ENCODE peak calls at places on chromosomes 6 and 20, in nine cellular contexts. One of them, this sample, is unnamed.

GRCh38 chr20:15195378-15195777 is 858.0 kb upstream of the FLRT3 start:
- DNase-seq in fibroblast of lung: peak
- DNase-seq in cardiac muscle cell: no peak
- DNase-seq in psoas muscle: no peak
- DNase-seq in tibial artery: no peak
- DNase-seq in esophagus squamous epithelium: no peak
- DNase-seq in left ventricle myocardium inferior: no peak
- DNase-seq in H1: no peak
- DNase-seq in mammary epithelial cell: peak
- DNase-seq in this sample: peak

GRCh38 chr6:11869656-11870340 is 91.2 kb upstream of the ADTRP start:
- DNase-seq in fibroblast of lung: peak
- DNase-seq in cardiac muscle cell: peak
- DNase-seq in psoas muscle: peak
- DNase-seq in tibial artery: no peak
- DNase-seq in esophagus squamous epithelium: no peak
- DNase-seq in left ventricle myocardium inferior: peak
- DNase-seq in H1: no peak
- DNase-seq in mammary epithelial cell: no peak
- DNase-seq in this sample: no peak

GRCh38 chr20:14915356-14915755 is 577.9 kb upstream of the FLRT3 start:
- DNase-seq in fibroblast of lung: no peak
- DNase-seq in cardiac muscle cell: peak
- DNase-seq in psoas muscle: peak
- DNase-seq in tibial artery: no peak
- DNase-seq in esophagus squamous epithelium: no peak
- DNase-seq in left ventricle myocardium inferior: no peak
- DNase-seq in H1: no peak
- DNase-seq in mammary epithelial cell: no peak
- DNase-seq in this sample: no peak

GRCh38 chr20:41425180-41425884 is 58.7 kb upstream of the EMILIN3 start:
- DNase-seq in fibroblast of lung: peak
- DNase-seq in cardiac muscle cell: no peak
- DNase-seq in psoas muscle: no peak
- DNase-seq in tibial artery: no peak
- DNase-seq in esophagus squamous epithelium: no peak
- DNase-seq in left ventricle myocardium inferior: no peak
- DNase-seq in H1: no peak
- DNase-seq in mammary epithelial cell: no peak
- DNase-seq in this sample: no peak

GRCh38 chr6:168001037-168001348 is 3.5 kb downstream of the KIF25 start:
- DNase-seq in fibroblast of lung: no peak
- DNase-seq in cardiac muscle cell: no peak
- DNase-seq in psoas muscle: no peak
- DNase-seq in tibial artery: no peak
- DNase-seq in esophagus squamous epithelium: no peak
- DNase-seq in left ventricle myocardium inferior: no peak
- DNase-seq in H1: no peak
- DNase-seq in mammary epithelial cell: no peak
- DNase-seq in this sample: no peak

GRCh38 chr6:88749849-88750248 is 213.6 kb downstream of the RNGTT start:
- DNase-seq in fibroblast of lung: no peak
- DNase-seq in cardiac muscle cell: no peak
- DNase-seq in psoas muscle: no peak
- DNase-seq in tibial artery: no peak
- DNase-seq in esophagus squamous epithelium: no peak
- DNase-seq in left ventricle myocardium inferior: no peak
- DNase-seq in H1: no peak
- DNase-seq in mammary epithelial cell: no peak
- DNase-seq in this sample: no peak

GRCh38 chr6:35309611-35310264 is 12.1 kb downstream of the DEF6 start:
- DNase-seq in fibroblast of lung: no peak
- DNase-seq in cardiac muscle cell: no peak
- DNase-seq in psoas muscle: no peak
- DNase-seq in tibial artery: no peak
- DNase-seq in esophagus squamous epithelium: no peak
- DNase-seq in left ventricle myocardium inferior: no peak
- DNase-seq in H1: no peak
- DNase-seq in mammary epithelial cell: no peak
- DNase-seq in this sample: no peak

GRCh38 chr6:73391735-73392134 is 2.9 kb upstream of the DDX43 start:
- DNase-seq in fibroblast of lung: no peak
- DNase-seq in cardiac muscle cell: no peak
- DNase-seq in psoas muscle: no peak
- DNase-seq in tibial artery: no peak
- DNase-seq in esophagus squamous epithelium: no peak
- DNase-seq in left ventricle myocardium inferior: no peak
- DNase-seq in H1: no peak
- DNase-seq in mammary epithelial cell: no peak
- DNase-seq in this sample: no peak

GRCh38 chr20:63351380-63351700 is 9.8 kb downstream of the CHRNA4 start:
- DNase-seq in fibroblast of lung: no peak
- DNase-seq in cardiac muscle cell: no peak
- DNase-seq in psoas muscle: no peak
- DNase-seq in tibial artery: no peak
- DNase-seq in esophagus squamous epithelium: no peak
- DNase-seq in left ventricle myocardium inferior: no peak
- DNase-seq in H1: no peak
- DNase-seq in mammary epithelial cell: no peak
- DNase-seq in this sample: no peak

GRCh38 chr6:161584051-161584450 is 310.2 kb upstream of the AGPAT4 start:
- DNase-seq in fibroblast of lung: peak
- DNase-seq in cardiac muscle cell: no peak
- DNase-seq in psoas muscle: no peak
- DNase-seq in tibial artery: no peak
- DNase-seq in esophagus squamous epithelium: no peak
- DNase-seq in left ventricle myocardium inferior: no peak
- DNase-seq in H1: no peak
- DNase-seq in mammary epithelial cell: peak
- DNase-seq in this sample: no peak

GRCh38 chr6:120960761-120961160 is 373.5 kb downstream of the TBC1D32 start:
- DNase-seq in fibroblast of lung: no peak
- DNase-seq in cardiac muscle cell: no peak
- DNase-seq in psoas muscle: no peak
- DNase-seq in tibial artery: no peak
- DNase-seq in esophagus squamous epithelium: no peak
- DNase-seq in left ventricle myocardium inferior: no peak
- DNase-seq in H1: no peak
- DNase-seq in mammary epithelial cell: no peak
- DNase-seq in this sample: no peak

GRCh38 chr20:49907405-49908257 is 7.7 kb downstream of the SPATA2 start:
- DNase-seq in fibroblast of lung: no peak
- DNase-seq in cardiac muscle cell: no peak
- DNase-seq in psoas muscle: no peak
- DNase-seq in tibial artery: no peak
- DNase-seq in esophagus squamous epithelium: no peak
- DNase-seq in left ventricle myocardium inferior: no peak
- DNase-seq in H1: no peak
- DNase-seq in mammary epithelial cell: no peak
- DNase-seq in this sample: no peak

GRCh38 chr20:59184880-59185447 is 21.3 kb downstream of the ZNF831 start:
- DNase-seq in fibroblast of lung: no peak
- DNase-seq in cardiac muscle cell: no peak
- DNase-seq in psoas muscle: no peak
- DNase-seq in tibial artery: no peak
- DNase-seq in esophagus squamous epithelium: no peak
- DNase-seq in left ventricle myocardium inferior: no peak
- DNase-seq in H1: no peak
- DNase-seq in mammary epithelial cell: no peak
- DNase-seq in this sample: no peak

GRCh38 chr6:53369876-53370515 is 21.2 kb upstream of the ELOVL5 start:
- DNase-seq in fibroblast of lung: peak
- DNase-seq in cardiac muscle cell: no peak
- DNase-seq in psoas muscle: no peak
- DNase-seq in tibial artery: no peak
- DNase-seq in esophagus squamous epithelium: no peak
- DNase-seq in left ventricle myocardium inferior: no peak
- DNase-seq in H1: no peak
- DNase-seq in mammary epithelial cell: no peak
- DNase-seq in this sample: no peak

GRCh38 chr6:136987526-136987925 is 57.2 kb downstream of the IL20RA start:
- DNase-seq in fibroblast of lung: no peak
- DNase-seq in cardiac muscle cell: no peak
- DNase-seq in psoas muscle: no peak
- DNase-seq in tibial artery: no peak
- DNase-seq in esophagus squamous epithelium: no peak
- DNase-seq in left ventricle myocardium inferior: no peak
- DNase-seq in H1: no peak
- DNase-seq in mammary epithelial cell: no peak
- DNase-seq in this sample: no peak

GRCh38 chr6:15107644-15108382 is 138.1 kb upstream of the JARID2 start:
- DNase-seq in fibroblast of lung: no peak
- DNase-seq in cardiac muscle cell: no peak
- DNase-seq in psoas muscle: no peak
- DNase-seq in tibial artery: no peak
- DNase-seq in esophagus squamous epithelium: no peak
- DNase-seq in left ventricle myocardium inferior: no peak
- DNase-seq in H1: no peak
- DNase-seq in mammary epithelial cell: no peak
- DNase-seq in this sample: no peak

GRCh38 chr6:44219815-44220784 is 3.3 kb upstream of the SLC29A1 start:
- DNase-seq in fibroblast of lung: no peak
- DNase-seq in cardiac muscle cell: no peak
- DNase-seq in psoas muscle: no peak
- DNase-seq in tibial artery: no peak
- DNase-seq in esophagus squamous epithelium: no peak
- DNase-seq in left ventricle myocardium inferior: no peak
- DNase-seq in H1: no peak
- DNase-seq in mammary epithelial cell: no peak
- DNase-seq in this sample: no peak
- H3K27ac ChIP-seq in fibroblast of lung: no peak
- H3K27ac ChIP-seq in cardiac muscle cell: peak
- H3K27ac ChIP-seq in psoas muscle: peak
- H3K27ac ChIP-seq in tibial artery: peak
- H3K27ac ChIP-seq in esophagus squamous epithelium: peak
- H3K27ac ChIP-seq in left ventricle myocardium inferior: peak
- H3K27ac ChIP-seq in H1: peak
- H3K27ac ChIP-seq in mammary epithelial cell: no peak
- H3K27ac ChIP-seq in this sample: no peak

DNA sequence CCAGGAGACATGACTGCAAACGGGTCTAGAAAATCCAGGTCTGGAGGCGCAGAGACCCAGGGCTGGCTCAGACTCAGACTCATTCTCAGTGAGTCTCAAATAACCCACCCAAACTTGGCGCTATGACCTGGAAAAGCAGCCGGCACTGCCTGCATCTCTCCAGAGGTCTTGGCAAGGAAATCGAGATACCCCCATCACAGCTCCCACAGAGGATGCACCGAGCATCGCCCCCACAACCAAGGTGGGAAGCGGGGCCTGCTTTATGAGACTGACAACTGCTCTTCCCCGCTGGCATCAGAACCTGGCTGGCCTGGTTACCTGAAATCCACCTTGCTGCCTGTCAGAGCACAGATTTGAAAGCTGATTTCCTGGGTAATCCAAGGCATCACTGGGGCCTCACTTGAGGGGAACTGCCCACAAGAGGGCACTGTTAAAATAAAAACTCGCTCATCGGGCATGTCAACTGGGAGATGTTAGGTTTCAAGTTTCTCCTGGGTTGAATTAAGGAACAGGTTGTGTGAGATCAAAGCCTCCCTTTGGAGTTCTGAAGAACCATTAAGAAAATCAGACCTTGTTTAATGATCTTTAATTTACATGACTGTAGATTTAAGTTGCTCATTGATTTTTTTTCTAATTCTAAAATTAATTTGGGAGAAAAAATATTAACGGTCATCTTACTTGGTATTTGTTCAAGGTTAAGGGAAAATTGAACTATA is 55.0 kb downstream of the KIF16B start:
- DNase-seq in fibroblast of lung: peak
- DNase-seq in cardiac muscle cell: peak
- DNase-seq in psoas muscle: no peak
- DNase-seq in tibial artery: no peak
- DNase-seq in esophagus squamous epithelium: no peak
- DNase-seq in left ventricle myocardium inferior: no peak
- DNase-seq in H1: no peak
- DNase-seq in mammary epithelial cell: peak
- DNase-seq in this sample: no peak
- H3K27ac ChIP-seq in fibroblast of lung: no peak
- H3K27ac ChIP-seq in cardiac muscle cell: no peak
- H3K27ac ChIP-seq in psoas muscle: no peak
- H3K27ac ChIP-seq in tibial artery: no peak
- H3K27ac ChIP-seq in esophagus squamous epithelium: no peak
- H3K27ac ChIP-seq in left ventricle myocardium inferior: no peak
- H3K27ac ChIP-seq in H1: no peak
- H3K27ac ChIP-seq in mammary epithelial cell: no peak
- H3K27ac ChIP-seq in this sample: no peak

GRCh38 chr6:30886897-30887255 is 2.6 kb downstream of the DDR1 start:
- DNase-seq in fibroblast of lung: no peak
- DNase-seq in cardiac muscle cell: no peak
- DNase-seq in psoas muscle: no peak
- DNase-seq in tibial artery: no peak
- DNase-seq in esophagus squamous epithelium: no peak
- DNase-seq in left ventricle myocardium inferior: no peak
- DNase-seq in H1: no peak
- DNase-seq in mammary epithelial cell: no peak
- DNase-seq in this sample: no peak

GRCh38 chr6:30889921-30890645 is 5.8 kb downstream of the DDR1 start:
- DNase-seq in fibroblast of lung: peak
- DNase-seq in cardiac muscle cell: no peak
- DNase-seq in psoas muscle: no peak
- DNase-seq in tibial artery: no peak
- DNase-seq in esophagus squamous epithelium: no peak
- DNase-seq in left ventricle myocardium inferior: no peak
- DNase-seq in H1: no peak
- DNase-seq in mammary epithelial cell: peak
- DNase-seq in this sample: no peak

GRCh38 chr6:30887901-30888300 is 3.6 kb downstream of the DDR1 start:
- DNase-seq in fibroblast of lung: peak
- DNase-seq in cardiac muscle cell: no peak
- DNase-seq in psoas muscle: no peak
- DNase-seq in tibial artery: no peak
- DNase-seq in esophagus squamous epithelium: no peak
- DNase-seq in left ventricle myocardium inferior: no peak
- DNase-seq in H1: no peak
- DNase-seq in mammary epithelial cell: no peak
- DNase-seq in this sample: no peak

GRCh38 chr6:30889138-30889885 is 5.0 kb downstream of the DDR1 start:
- DNase-seq in fibroblast of lung: no peak
- DNase-seq in cardiac muscle cell: no peak
- DNase-seq in psoas muscle: no peak
- DNase-seq in tibial artery: no peak
- DNase-seq in esophagus squamous epithelium: no peak
- DNase-seq in left ventricle myocardium inferior: no peak
- DNase-seq in H1: no peak
- DNase-seq in mammary epithelial cell: no peak
- DNase-seq in this sample: no peak

GRCh38 chr6:30888472-30889137 is 4.3 kb downstream of the DDR1 start:
- DNase-seq in fibroblast of lung: peak
- DNase-seq in cardiac muscle cell: no peak
- DNase-seq in psoas muscle: no peak
- DNase-seq in tibial artery: no peak
- DNase-seq in esophagus squamous epithelium: no peak
- DNase-seq in left ventricle myocardium inferior: no peak
- DNase-seq in H1: no peak
- DNase-seq in mammary epithelial cell: peak
- DNase-seq in this sample: no peak
- H3K27ac ChIP-seq in fibroblast of lung: no peak
- H3K27ac ChIP-seq in cardiac muscle cell: no peak
- H3K27ac ChIP-seq in psoas muscle: no peak
- H3K27ac ChIP-seq in tibial artery: no peak
- H3K27ac ChIP-seq in esophagus squamous epithelium: no peak
- H3K27ac ChIP-seq in left ventricle myocardium inferior: no peak
- H3K27ac ChIP-seq in H1: peak
- H3K27ac ChIP-seq in mammary epithelial cell: peak
- H3K27ac ChIP-seq in this sample: peak

GRCh38 chr6:19354181-19354580 is 483.0 kb upstream of the ID4 start:
- DNase-seq in fibroblast of lung: no peak
- DNase-seq in cardiac muscle cell: no peak
- DNase-seq in psoas muscle: no peak
- DNase-seq in tibial artery: no peak
- DNase-seq in esophagus squamous epithelium: no peak
- DNase-seq in left ventricle myocardium inferior: no peak
- DNase-seq in H1: no peak
- DNase-seq in mammary epithelial cell: no peak
- DNase-seq in this sample: no peak
- H3K27ac ChIP-seq in fibroblast of lung: no peak
- H3K27ac ChIP-seq in cardiac muscle cell: no peak
- H3K27ac ChIP-seq in psoas muscle: no peak
- H3K27ac ChIP-seq in tibial artery: no peak
- H3K27ac ChIP-seq in esophagus squamous epithelium: no peak
- H3K27ac ChIP-seq in left ventricle myocardium inferior: no peak
- H3K27ac ChIP-seq in H1: no peak
- H3K27ac ChIP-seq in mammary epithelial cell: no peak
- H3K27ac ChIP-seq in this sample: no peak

This sample was measured in epithelial cell of prostate.